ENCODE peak calls at places on chromosome 13, in four cellular contexts. G, T, U and S are unnamed samples.

GRCh38 chr13:41130356-41130755 is 2.2 kb downstream of the KBTBD6 start:
- DNase-seq in T (no peak), U (peak), G (no peak), S (peak)

GRCh38 chr13:34627905-34628682 is 314.0 kb upstream of the NBEA start:
- DNase-seq in G (no peak), T (no peak), U (no peak), S (no peak)

GRCh38 chr13:94351292-94352000 is 128.0 kb downstream of the DCT start:
- DNase-seq in U (no peak), T (peak), G (no peak), S (no peak)

GRCh38 chr13:70812481-70812880 is 704.2 kb upstream of the KLHL1 start:
- DNase-seq in U (no peak), G (no peak), T (no peak), S (no peak)

GRCh38 chr13:84844473-84844872 is 954.7 kb downstream of the SLITRK6 start:
- DNase-seq in U (no peak), G (peak), T (no peak), S (no peak)

GRCh38 chr13:69213331-69213850 is 894.2 kb upstream of the ATXN8OS start:
- DNase-seq in G (peak), U (no peak), T (no peak), S (no peak)

GRCh38 chr13:75797256-75797655 is 161.1 kb downstream of the LMO7 start:
- DNase-seq in G (no peak), U (no peak), T (no peak), S (no peak)

GRCh38 chr13:104571890-104572229 is 1505.6 kb upstream of the SLC10A2 start:
- DNase-seq in T (no peak), G (no peak), U (no peak), S (no peak)

GRCh38 chr13:24276310-24276709 is 33.1 kb upstream of the C1QTNF9 start:
- DNase-seq in U (no peak), G (no peak), T (no peak), S (no peak)

GRCh38 chr13:61768175-61768574 is 352.5 kb upstream of the PCDH20 start:
- DNase-seq in T (no peak), U (no peak), G (no peak), S (no peak)

GRCh38 chr13:30332516-30333165 is 25.3 kb upstream of the KATNAL1 start:
- DNase-seq in U (no peak), G (no peak), T (no peak), S (no peak)

GRCh38 chr13:98888222-98888889 is 89.5 kb downstream of the DOCK9 start:
- DNase-seq in U (no peak), T (no peak), G (no peak), S (no peak)

GRCh38 chr13:110238795-110239194 is 68.2 kb downstream of the COL4A1 start:
- DNase-seq in G (no peak), U (no peak), T (no peak), S (no peak)